ENCODE peak calls at places on chromosomes 7 and 10, in seven cellular contexts. N, W, G, A, Q, S and P are unnamed samples.
A peak's percentile ranks its signal among the peaks of the same experiment; 100 is the strongest.

GRCh38 chr7:51757960-51758359 is 441.4 kb upstream of the COBL start:
- DNase-seq in N (no peak), W (no peak), G (no peak), A (no peak), Q (no peak), S (no peak), P (no peak)

GRCh38 chr7:590731-591551 is 71.3 kb upstream of the PDGFA start:
- DNase-seq in N (no peak), W (no peak), G (peak; percentile 69), A (no peak), Q (no peak), S (no peak), P (no peak)

GRCh38 chr10:79244841-79245504 is 102.3 kb upstream of the PPIF start:
- DNase-seq in N (peak; percentile 72), W (peak; percentile 86), G (no peak), A (no peak), Q (no peak), S (no peak), P (no peak)

GRCh38 chr10:311901-312665 is 176.8 kb downstream of the ZMYND11 start:
- DNase-seq in N (no peak), W (peak; percentile 65), G (no peak), A (no peak), Q (no peak), S (no peak), P (no peak)

GRCh38 chr10:28496481-28496961 is 36.4 kb upstream of the WAC start:
- DNase-seq in N (no peak), W (no peak), G (no peak), A (no peak), Q (no peak), S (no peak), P (no peak)

GRCh38 chr10:69438531-69439349 is 12.5 kb upstream of the TSPAN15 start:
- DNase-seq in N (no peak), W (no peak), G (no peak), A (peak; percentile 84), Q (no peak), S (peak; percentile 72), P (no peak)

GRCh38 chr7:25795824-25796235 is 356.2 kb upstream of the NFE2L3 start:
- DNase-seq in N (no peak), W (no peak), G (no peak), A (no peak), Q (peak; percentile 59), S (no peak), P (no peak)

GRCh38 chr10:84375881-84376280 is 47.5 kb downstream of the CCSER2 start:
- DNase-seq in N (no peak), W (no peak), G (no peak), A (no peak), Q (no peak), S (no peak), P (no peak)

GRCh38 chr7:44377134-44377463 is 51.7 kb upstream of the CAMK2B start:
- DNase-seq in N (no peak), W (no peak), G (no peak), A (no peak), Q (no peak), S (no peak), P (no peak)

GRCh38 chr10:8534089-8534488 is 479.6 kb downstream of the GATA3 start:
- DNase-seq in N (no peak), W (no peak), G (no peak), A (no peak), Q (no peak), S (no peak), P (no peak)

GRCh38 chr7:30136743-30137485 is 2.1 kb downstream of the MTURN start:
- DNase-seq in N (no peak), W (no peak), G (no peak), A (no peak), Q (no peak), S (no peak), P (no peak)

GRCh38 chr7:107789647-107790046 is 13.4 kb downstream of the SLC26A3 start:
- DNase-seq in N (no peak), W (no peak), G (no peak), A (no peak), Q (no peak), S (no peak), P (no peak)

GRCh38 chr7:151310578-151310977 is 31.0 kb upstream of the NUB1 start:
- DNase-seq in N (no peak), W (peak; percentile 36), G (no peak), A (peak; percentile 46), Q (no peak), S (peak; percentile 53), P (no peak)

GRCh38 chr10:35822316-35822715 is 180.2 kb upstream of the FZD8 start:
- DNase-seq in N (no peak), W (no peak), G (peak; percentile 47), A (peak; percentile 33), Q (peak; percentile 37), S (peak; percentile 65), P (no peak)
- TF ChIP-seq CTCF in N (no peak), W (no peak), G (no peak), A (no peak), Q (peak; percentile 29), S (peak; percentile 14), P (no peak)

GRCh38 chr10:100873081-100873824 is 39.5 kb upstream of the SLF2 start:
- DNase-seq in N (peak; percentile 30), W (no peak), G (no peak), A (no peak), Q (no peak), S (no peak), P (no peak)

GRCh38 chr10:100869399-100869798 is 43.4 kb upstream of the SLF2 start:
- DNase-seq in N (no peak), W (no peak), G (no peak), A (no peak), Q (no peak), S (no peak), P (no peak)

GRCh38 chr10:100874702-100875483 is 37.9 kb upstream of the SLF2 start:
- DNase-seq in N (peak; percentile 42), W (no peak), G (no peak), A (no peak), Q (no peak), S (no peak), P (no peak)

GRCh38 chr10:100873825-100874326 is 38.9 kb upstream of the SLF2 start:
- DNase-seq in N (peak; percentile 34), W (no peak), G (no peak), A (no peak), Q (no peak), S (no peak), P (no peak)

GRCh38 chr10:100872034-100872791 is 40.5 kb upstream of the SLF2 start:
- DNase-seq in N (no peak), W (peak; percentile 70), G (peak; percentile 61), A (peak; percentile 63), Q (no peak), S (peak; percentile 68), P (peak; percentile 96)
- TF ChIP-seq CTCF in N (peak; percentile 51), W (peak; percentile 89), G (peak; percentile 57), A (peak; percentile 75), Q (peak; percentile 37), S (peak; percentile 53), P (peak; percentile 58)

GRCh38 chr10:101607124-101607523 is 19.0 kb downstream of the DPCD start:
- DNase-seq in N (no peak), W (no peak), G (no peak), A (no peak), Q (no peak), S (no peak), P (no peak)

GRCh38 chr10:101601541-101601940 is 13.4 kb downstream of the DPCD start:
- DNase-seq in N (no peak), W (no peak), G (no peak), A (no peak), Q (no peak), S (no peak), P (no peak)

GRCh38 chr10:101597036-101597435 is 8.9 kb downstream of the DPCD start:
- DNase-seq in N (no peak), W (no peak), G (no peak), A (no peak), Q (no peak), S (no peak), P (no peak)

DNA sequence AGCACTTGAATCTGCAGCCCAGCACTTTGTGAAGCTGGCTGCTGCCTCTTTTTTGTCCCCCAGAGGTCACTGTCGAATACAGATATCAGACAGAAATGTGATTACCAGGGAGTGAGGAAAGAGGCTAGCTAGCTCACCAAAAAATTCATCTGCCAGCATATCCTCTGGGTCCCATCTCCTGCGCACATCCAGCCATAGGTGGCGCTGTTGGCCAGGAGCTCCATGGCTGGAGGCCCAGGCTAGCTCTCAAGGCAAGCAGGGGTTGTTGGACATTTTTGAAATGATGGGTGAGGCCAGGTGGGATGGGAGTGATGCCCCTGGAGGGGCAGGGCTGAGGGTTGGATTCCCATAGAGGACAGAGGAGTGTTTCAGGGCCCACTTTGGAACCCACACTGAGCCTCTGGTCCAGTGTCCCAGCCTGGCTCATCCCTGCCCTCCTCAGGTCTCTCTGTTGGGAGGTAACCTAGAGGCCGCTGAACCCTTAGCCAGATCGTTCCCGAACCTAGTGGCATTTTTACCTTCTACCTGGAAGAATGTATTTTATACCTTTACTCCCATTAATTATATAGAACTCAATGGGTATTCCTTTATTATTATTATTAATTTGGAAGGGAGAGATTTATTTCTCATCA is 14.8 kb downstream of the DPCD start:
- DNase-seq in N (peak; percentile 59), W (peak; percentile 90), G (peak; percentile 74), A (peak; percentile 79), Q (peak; percentile 20), S (peak; percentile 82), P (peak; percentile 70)
- TF ChIP-seq CTCF in N (peak; percentile 92), W (peak; percentile 99), G (peak; percentile 80), A (peak; percentile 78), Q (peak; percentile 94), S (peak; percentile 76), P (peak; percentile 97)

GRCh38 chr10:34380816-34381215 is 434.3 kb downstream of the PARD3 start:
- DNase-seq in N (no peak), W (no peak), G (no peak), A (no peak), Q (no peak), S (no peak), P (no peak)

GRCh38 chr10:34386911-34387310 is 428.2 kb downstream of the PARD3 start:
- DNase-seq in N (no peak), W (no peak), G (no peak), A (no peak), Q (no peak), S (no peak), P (no peak)

DNA sequence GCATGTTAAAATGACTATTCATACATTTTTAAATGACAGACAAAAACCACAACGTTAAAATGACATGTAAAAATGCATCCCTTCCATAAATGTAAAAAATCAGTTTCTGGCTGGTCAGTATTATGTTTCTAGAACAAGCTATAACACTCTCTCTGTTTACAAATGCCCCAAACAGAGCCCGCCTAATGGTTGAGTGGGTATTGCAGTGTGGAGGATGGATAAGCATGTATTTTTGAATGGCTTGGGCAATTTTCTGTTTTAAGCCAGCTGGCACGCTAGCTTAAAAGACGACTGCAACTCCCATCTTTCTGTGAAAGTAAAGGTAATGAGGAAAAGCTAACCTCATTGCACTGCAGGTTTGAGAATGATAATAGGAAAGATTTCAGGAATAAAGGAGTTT is 430.7 kb downstream of the PARD3 start:
- DNase-seq in N (no peak), W (no peak), G (no peak), A (no peak), Q (no peak), S (no peak), P (no peak)
- TF ChIP-seq CTCF in N (no peak), W (no peak), G (no peak), A (no peak), Q (no peak), S (no peak), P (no peak)